ENCODE peak calls at places on chromosomes 2 and 18, in seven cellular contexts. H, B, R, A, W, U and Y are unnamed samples.

GRCh38 chr2:182618672-182619079 is 97.4 kb upstream of the DNAJC10 start:
- DNase-seq in H (no peak), B (no peak), R (no peak), A (peak; percentile 51), W (no peak), U (no peak), Y (no peak)

GRCh38 chr2:185835974-185836373 is 97.4 kb downstream of the FSIP2 start:
- DNase-seq in H (no peak), B (no peak), R (no peak), A (no peak), W (no peak), U (no peak), Y (no peak)

GRCh38 chr2:240397924-240398611 is 37.4 kb upstream of the GPC1 start:
- DNase-seq in H (no peak), B (no peak), R (peak; percentile 12), A (peak; percentile 47), W (no peak), U (no peak), Y (no peak)

GRCh38 chr2:7744827-7745226 is 827.6 kb downstream of the RNF144A start:
- DNase-seq in H (no peak), B (no peak), R (no peak), A (no peak), W (no peak), U (no peak), Y (no peak)

GRCh38 chr18:34709631-34710429 is at the start of gene DTNA:
- DNase-seq in H (peak; percentile 50), B (peak; percentile 57), R (no peak), A (peak; percentile 97), W (no peak), U (peak; percentile 94), Y (no peak)

GRCh38 chr2:159088906-159089305 is 120.5 kb downstream of the TANC1 start:
- DNase-seq in H (no peak), B (no peak), R (no peak), A (no peak), W (peak; percentile 38), U (no peak), Y (no peak)

GRCh38 chr2:54503828-54504227 is 47.7 kb downstream of the SPTBN1 start:
- DNase-seq in H (no peak), B (no peak), R (no peak), A (no peak), W (no peak), U (no peak), Y (no peak)

GRCh38 chr2:62844311-62845090 is 139.0 kb downstream of the EHBP1 start:
- DNase-seq in H (no peak), B (no peak), R (no peak), A (no peak), W (no peak), U (no peak), Y (no peak)

GRCh38 chr2:65427536-65427935 is 4.9 kb downstream of the SPRED2 start:
- DNase-seq in H (no peak), B (no peak), R (no peak), A (no peak), W (no peak), U (no peak), Y (no peak)

GRCh38 chr2:181041661-181042060 is 61.3 kb downstream of the UBE2E3 start:
- DNase-seq in H (no peak), B (no peak), R (no peak), A (no peak), W (no peak), U (no peak), Y (no peak)

GRCh38 chr2:110959233-110959632 is 161.5 kb upstream of the BCL2L11 start:
- DNase-seq in H (no peak), B (no peak), R (no peak), A (no peak), W (no peak), U (no peak), Y (no peak)

GRCh38 chr18:11496561-11497172 is 112.7 kb upstream of the SLC35G4 start:
- DNase-seq in H (no peak), B (no peak), R (no peak), A (no peak), W (no peak), U (no peak), Y (no peak)

GRCh38 chr2:35116151-35116550 is 1239.4 kb upstream of the CRIM1 start:
- DNase-seq in H (no peak), B (no peak), R (no peak), A (no peak), W (no peak), U (no peak), Y (no peak)

GRCh38 chr2:62774555-62775366 is 69.2 kb downstream of the EHBP1 start:
- DNase-seq in H (peak; percentile 7), B (peak; percentile 50), R (no peak), A (peak; percentile 70), W (no peak), U (no peak), Y (no peak)

GRCh38 chr2:152432206-152432653 is 97.3 kb downstream of the FMNL2 start:
- DNase-seq in H (no peak), B (no peak), R (no peak), A (peak; percentile 87), W (no peak), U (peak; percentile 43), Y (no peak)

GRCh38 chr2:88137833-88138232 is 10.0 kb upstream of the FABP1 start:
- DNase-seq in H (no peak), B (no peak), R (no peak), A (no peak), W (no peak), U (no peak), Y (no peak)

GRCh38 chr18:32425466-32425865 is 45.2 kb downstream of the GAREM1 start:
- DNase-seq in H (no peak), B (no peak), R (no peak), A (peak; percentile 75), W (no peak), U (peak; percentile 30), Y (no peak)

GRCh38 chr2:69077224-69077953 is 64.4 kb downstream of the ANTXR1 start:
- DNase-seq in H (no peak), B (no peak), R (no peak), A (no peak), W (no peak), U (no peak), Y (no peak)

GRCh38 chr18:7459851-7460774 is 107.0 kb upstream of the PTPRM start:
- DNase-seq in H (no peak), B (peak; percentile 60), R (no peak), A (no peak), W (no peak), U (no peak), Y (no peak)

GRCh38 chr18:79779700-79780190 is 18.0 kb upstream of the KCNG2 start:
- DNase-seq in H (no peak), B (no peak), R (no peak), A (no peak), W (no peak), U (no peak), Y (no peak)

GRCh38 chr2:29459445-29460179 is 344.4 kb downstream of the CLIP4 start:
- DNase-seq in H (no peak), B (no peak), R (no peak), A (peak; percentile 49), W (no peak), U (peak; percentile 73), Y (no peak)